ENCODE peak calls at places on chromosomes 11 and 22, in eight cellular contexts. One of them, this sample, is unnamed. For H3K36me3, the result is how much of the 10 kb centered on the place peaks cover.

GRCh38 chr22:43831561-43832392 is 19.7 kb upstream of the EFCAB6 start:
- DNase-seq in fibroblast of lung: no peak
- DNase-seq in hepatocyte: no peak
- DNase-seq in mammary epithelial cell: no peak
- DNase-seq in pancreas: no peak
- DNase-seq in esophagus squamous epithelium: no peak
- DNase-seq in cardiac muscle cell: no peak
- DNase-seq in IMR-90: no peak
- DNase-seq in this sample: no peak

GRCh38 chr11:73374130-73374529 is 2.1 kb upstream of the RELT start:
- DNase-seq in esophagus squamous epithelium: no peak
- DNase-seq in IMR-90: no peak
- DNase-seq in mammary epithelial cell: no peak
- DNase-seq in hepatocyte: no peak
- DNase-seq in pancreas: no peak
- DNase-seq in fibroblast of lung: no peak
- DNase-seq in cardiac muscle cell: no peak
- DNase-seq in this sample: no peak

GRCh38 chr11:17102447-17102846 is 25.0 kb upstream of the RPS13 start:
- DNase-seq in pancreas: no peak
- DNase-seq in IMR-90: no peak
- DNase-seq in esophagus squamous epithelium: no peak
- DNase-seq in hepatocyte: no peak
- DNase-seq in fibroblast of lung: no peak
- DNase-seq in mammary epithelial cell: no peak
- DNase-seq in cardiac muscle cell: no peak
- DNase-seq in this sample: no peak

GRCh38 chr11:15769203-15769602 is 587.1 kb downstream of the SOX6 start:
- DNase-seq in mammary epithelial cell: peak
- DNase-seq in hepatocyte: peak
- DNase-seq in IMR-90: no peak
- DNase-seq in esophagus squamous epithelium: no peak
- DNase-seq in fibroblast of lung: no peak
- DNase-seq in pancreas: peak
- DNase-seq in cardiac muscle cell: no peak
- DNase-seq in this sample: no peak

GRCh38 chr11:79860336-79860735 is 419.5 kb upstream of the TENM4 start:
- DNase-seq in cardiac muscle cell: peak
- DNase-seq in IMR-90: no peak
- DNase-seq in hepatocyte: no peak
- DNase-seq in fibroblast of lung: no peak
- DNase-seq in mammary epithelial cell: no peak
- DNase-seq in esophagus squamous epithelium: no peak
- DNase-seq in pancreas: no peak
- DNase-seq in this sample: no peak

GRCh38 chr11:128936546-128937275 is 6.0 kb downstream of the TP53AIP1 start:
- DNase-seq in IMR-90: no peak
- DNase-seq in mammary epithelial cell: no peak
- DNase-seq in pancreas: no peak
- DNase-seq in cardiac muscle cell: peak
- DNase-seq in fibroblast of lung: peak
- DNase-seq in esophagus squamous epithelium: no peak
- DNase-seq in hepatocyte: peak
- DNase-seq in this sample: no peak

GRCh38 chr11:72724021-72724561 is 28.1 kb downstream of the ARAP1 start:
- DNase-seq in fibroblast of lung: no peak
- DNase-seq in esophagus squamous epithelium: no peak
- DNase-seq in mammary epithelial cell: peak
- DNase-seq in cardiac muscle cell: no peak
- DNase-seq in hepatocyte: no peak
- DNase-seq in IMR-90: no peak
- DNase-seq in pancreas: no peak
- DNase-seq in this sample: no peak

GRCh38 chr22:19607198-19608113 is 83.2 kb upstream of the CLDN5 start:
- DNase-seq in mammary epithelial cell: peak
- DNase-seq in fibroblast of lung: no peak
- DNase-seq in pancreas: peak
- DNase-seq in cardiac muscle cell: no peak
- DNase-seq in IMR-90: peak
- DNase-seq in esophagus squamous epithelium: no peak
- DNase-seq in hepatocyte: peak
- DNase-seq in this sample: no peak

GRCh38 chr22:46619830-46620501 is at the start of gene GRAMD4:
- DNase-seq in IMR-90: no peak
- DNase-seq in esophagus squamous epithelium: no peak
- DNase-seq in hepatocyte: no peak
- DNase-seq in mammary epithelial cell: no peak
- DNase-seq in cardiac muscle cell: no peak
- DNase-seq in fibroblast of lung: peak
- DNase-seq in pancreas: no peak
- DNase-seq in this sample: no peak

GRCh38 chr11:28077524-28077923 is 30.4 kb downstream of the KIF18A start:
- DNase-seq in fibroblast of lung: no peak
- DNase-seq in mammary epithelial cell: no peak
- DNase-seq in hepatocyte: no peak
- DNase-seq in esophagus squamous epithelium: no peak
- DNase-seq in pancreas: no peak
- DNase-seq in IMR-90: no peak
- DNase-seq in cardiac muscle cell: no peak
- DNase-seq in this sample: no peak

GRCh38 chr11:130834886-130835285 is 81.4 kb downstream of the SNX19 start:
- DNase-seq in esophagus squamous epithelium: no peak
- DNase-seq in IMR-90: no peak
- DNase-seq in cardiac muscle cell: no peak
- DNase-seq in mammary epithelial cell: no peak
- DNase-seq in pancreas: no peak
- DNase-seq in hepatocyte: no peak
- DNase-seq in fibroblast of lung: no peak
- DNase-seq in this sample: no peak

GRCh38 chr11:8070417-8071101 is 10.5 kb upstream of the TUB start:
- DNase-seq in esophagus squamous epithelium: no peak
- DNase-seq in IMR-90: peak
- DNase-seq in pancreas: no peak
- DNase-seq in hepatocyte: peak
- DNase-seq in cardiac muscle cell: peak
- DNase-seq in fibroblast of lung: peak
- DNase-seq in mammary epithelial cell: peak
- DNase-seq in this sample: no peak

GRCh38 chr22:43835166-43835565 is 23.1 kb upstream of the EFCAB6 start:
- DNase-seq in fibroblast of lung: no peak
- DNase-seq in esophagus squamous epithelium: no peak
- DNase-seq in hepatocyte: no peak
- DNase-seq in IMR-90: no peak
- DNase-seq in mammary epithelial cell: no peak
- DNase-seq in pancreas: no peak
- DNase-seq in cardiac muscle cell: no peak
- DNase-seq in this sample: no peak

GRCh38 chr11:10355257-10355661 is 50.4 kb downstream of the ADM start:
- DNase-seq in hepatocyte: no peak
- DNase-seq in IMR-90: no peak
- DNase-seq in cardiac muscle cell: no peak
- DNase-seq in pancreas: no peak
- DNase-seq in mammary epithelial cell: peak
- DNase-seq in fibroblast of lung: peak
- DNase-seq in esophagus squamous epithelium: no peak
- DNase-seq in this sample: no peak

GRCh38 chr11:90220391-90220790 is 2.5 kb downstream of the CHORDC1 start:
- DNase-seq in fibroblast of lung: peak
- DNase-seq in IMR-90: peak
- DNase-seq in esophagus squamous epithelium: no peak
- DNase-seq in hepatocyte: no peak
- DNase-seq in pancreas: no peak
- DNase-seq in mammary epithelial cell: peak
- DNase-seq in cardiac muscle cell: no peak
- DNase-seq in this sample: no peak

GRCh38 chr11:14320020-14320419 is 39.0 kb downstream of the RRAS2 start:
- DNase-seq in cardiac muscle cell: no peak
- DNase-seq in esophagus squamous epithelium: no peak
- DNase-seq in hepatocyte: no peak
- DNase-seq in mammary epithelial cell: no peak
- DNase-seq in fibroblast of lung: peak
- DNase-seq in IMR-90: peak
- DNase-seq in pancreas: no peak
- DNase-seq in this sample: no peak

GRCh38 chr11:83023410-83023809 is 48.3 kb downstream of the RAB30 start:
- DNase-seq in fibroblast of lung: no peak
- DNase-seq in hepatocyte: no peak
- DNase-seq in mammary epithelial cell: no peak
- DNase-seq in esophagus squamous epithelium: no peak
- DNase-seq in pancreas: no peak
- DNase-seq in cardiac muscle cell: no peak
- DNase-seq in IMR-90: no peak
- DNase-seq in this sample: no peak
- H3K36me3 ChIP-seq in fibroblast of lung: under half
- H3K36me3 ChIP-seq in hepatocyte: under half
- H3K36me3 ChIP-seq in mammary epithelial cell: under half
- H3K36me3 ChIP-seq in esophagus squamous epithelium: under half
- H3K36me3 ChIP-seq in pancreas: under half
- H3K36me3 ChIP-seq in cardiac muscle cell: under half
- H3K36me3 ChIP-seq in IMR-90: under half
- H3K36me3 ChIP-seq in this sample: under half

GRCh38 chr22:36304429-36304828 is 51.5 kb downstream of the APOL1 start:
- DNase-seq in pancreas: no peak
- DNase-seq in cardiac muscle cell: no peak
- DNase-seq in mammary epithelial cell: no peak
- DNase-seq in esophagus squamous epithelium: no peak
- DNase-seq in IMR-90: peak
- DNase-seq in fibroblast of lung: no peak
- DNase-seq in hepatocyte: no peak
- DNase-seq in this sample: no peak

GRCh38 chr22:36306227-36306626 is 53.3 kb downstream of the APOL1 start:
- DNase-seq in IMR-90: no peak
- DNase-seq in hepatocyte: no peak
- DNase-seq in mammary epithelial cell: no peak
- DNase-seq in esophagus squamous epithelium: no peak
- DNase-seq in pancreas: no peak
- DNase-seq in fibroblast of lung: no peak
- DNase-seq in cardiac muscle cell: no peak
- DNase-seq in this sample: no peak

GRCh38 chr22:36303115-36303467 is 50.2 kb downstream of the APOL1 start:
- DNase-seq in esophagus squamous epithelium: no peak
- DNase-seq in pancreas: no peak
- DNase-seq in cardiac muscle cell: no peak
- DNase-seq in IMR-90: no peak
- DNase-seq in fibroblast of lung: no peak
- DNase-seq in mammary epithelial cell: no peak
- DNase-seq in hepatocyte: no peak
- DNase-seq in this sample: no peak

GRCh38 chr22:36303874-36304273 is 50.9 kb downstream of the APOL1 start:
- DNase-seq in IMR-90: no peak
- DNase-seq in mammary epithelial cell: peak
- DNase-seq in fibroblast of lung: no peak
- DNase-seq in cardiac muscle cell: no peak
- DNase-seq in esophagus squamous epithelium: no peak
- DNase-seq in pancreas: no peak
- DNase-seq in hepatocyte: peak
- DNase-seq in this sample: no peak

DNA sequence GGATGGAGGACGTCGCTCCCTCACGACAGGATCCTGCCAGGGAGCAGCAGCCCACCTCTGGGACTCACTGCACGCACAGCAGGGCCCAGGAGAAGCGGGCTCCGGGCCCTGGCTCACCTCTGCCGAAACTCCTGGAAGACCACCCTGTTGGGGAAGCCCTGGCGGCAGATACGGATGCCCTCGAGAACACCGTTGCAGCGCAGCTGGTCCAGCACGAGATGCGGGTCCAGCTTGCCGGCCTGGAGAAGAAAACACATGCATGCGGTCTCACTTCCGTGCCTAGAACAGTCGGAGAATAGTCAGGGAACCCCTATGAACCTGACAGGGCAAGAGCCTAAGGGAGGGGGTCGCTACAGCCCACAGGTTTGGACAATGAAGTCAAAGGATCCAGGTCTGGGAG is 52.9 kb downstream of the APOL1 start:
- DNase-seq in esophagus squamous epithelium: no peak
- DNase-seq in fibroblast of lung: no peak
- DNase-seq in mammary epithelial cell: no peak
- DNase-seq in pancreas: no peak
- DNase-seq in cardiac muscle cell: no peak
- DNase-seq in IMR-90: no peak
- DNase-seq in hepatocyte: no peak
- DNase-seq in this sample: no peak
- H3K36me3 ChIP-seq in esophagus squamous epithelium: half or more
- H3K36me3 ChIP-seq in fibroblast of lung: half or more
- H3K36me3 ChIP-seq in mammary epithelial cell: half or more
- H3K36me3 ChIP-seq in pancreas: under half
- H3K36me3 ChIP-seq in cardiac muscle cell: half or more
- H3K36me3 ChIP-seq in IMR-90: half or more
- H3K36me3 ChIP-seq in hepatocyte: under half
- H3K36me3 ChIP-seq in this sample: half or more

GRCh38 chr11:59206635-59207034 is 6.1 kb downstream of the MPEG1 start:
- DNase-seq in hepatocyte: peak
- DNase-seq in IMR-90: peak
- DNase-seq in pancreas: no peak
- DNase-seq in mammary epithelial cell: peak
- DNase-seq in esophagus squamous epithelium: no peak
- DNase-seq in cardiac muscle cell: peak
- DNase-seq in fibroblast of lung: no peak
- DNase-seq in this sample: no peak
- H3K36me3 ChIP-seq in hepatocyte: under half
- H3K36me3 ChIP-seq in IMR-90: under half
- H3K36me3 ChIP-seq in pancreas: under half
- H3K36me3 ChIP-seq in mammary epithelial cell: under half
- H3K36me3 ChIP-seq in esophagus squamous epithelium: under half
- H3K36me3 ChIP-seq in cardiac muscle cell: under half
- H3K36me3 ChIP-seq in fibroblast of lung: under half
- H3K36me3 ChIP-seq in this sample: under half

GRCh38 chr11:884578-885070 is 26.0 kb downstream of the CHID1 start:
- DNase-seq in hepatocyte: no peak
- DNase-seq in cardiac muscle cell: no peak
- DNase-seq in mammary epithelial cell: no peak
- DNase-seq in esophagus squamous epithelium: no peak
- DNase-seq in pancreas: no peak
- DNase-seq in IMR-90: no peak
- DNase-seq in fibroblast of lung: no peak
- DNase-seq in this sample: no peak
- H3K36me3 ChIP-seq in hepatocyte: under half
- H3K36me3 ChIP-seq in cardiac muscle cell: under half
- H3K36me3 ChIP-seq in mammary epithelial cell: under half
- H3K36me3 ChIP-seq in esophagus squamous epithelium: under half
- H3K36me3 ChIP-seq in pancreas: under half
- H3K36me3 ChIP-seq in IMR-90: under half
- H3K36me3 ChIP-seq in fibroblast of lung: under half
- H3K36me3 ChIP-seq in this sample: under half

GRCh38 chr11:57331720-57332119 is 4.0 kb downstream of the SSRP1 start:
- DNase-seq in cardiac muscle cell: no peak
- DNase-seq in hepatocyte: no peak
- DNase-seq in mammary epithelial cell: no peak
- DNase-seq in esophagus squamous epithelium: no peak
- DNase-seq in fibroblast of lung: no peak
- DNase-seq in pancreas: no peak
- DNase-seq in IMR-90: no peak
- DNase-seq in this sample: no peak
- H3K36me3 ChIP-seq in cardiac muscle cell: under half
- H3K36me3 ChIP-seq in hepatocyte: under half
- H3K36me3 ChIP-seq in mammary epithelial cell: half or more
- H3K36me3 ChIP-seq in esophagus squamous epithelium: under half
- H3K36me3 ChIP-seq in fibroblast of lung: under half
- H3K36me3 ChIP-seq in pancreas: under half
- H3K36me3 ChIP-seq in IMR-90: half or more
- H3K36me3 ChIP-seq in this sample: half or more

GRCh38 chr11:773425-773824 is 3.9 kb downstream of the GATD1 start:
- DNase-seq in cardiac muscle cell: no peak
- DNase-seq in pancreas: no peak
- DNase-seq in mammary epithelial cell: no peak
- DNase-seq in fibroblast of lung: no peak
- DNase-seq in hepatocyte: peak
- DNase-seq in IMR-90: no peak
- DNase-seq in esophagus squamous epithelium: no peak
- DNase-seq in this sample: no peak
- H3K36me3 ChIP-seq in cardiac muscle cell: under half
- H3K36me3 ChIP-seq in pancreas: under half
- H3K36me3 ChIP-seq in mammary epithelial cell: under half
- H3K36me3 ChIP-seq in fibroblast of lung: under half
- H3K36me3 ChIP-seq in hepatocyte: under half
- H3K36me3 ChIP-seq in IMR-90: under half
- H3K36me3 ChIP-seq in esophagus squamous epithelium: under half
- H3K36me3 ChIP-seq in this sample: under half